ENCODE peak calls at places on chromosomes 6 and 20, in six cellular contexts. N, G, E, V, K and B are unnamed samples.
A peak's percentile ranks its signal among the peaks of the same experiment; 100 is the strongest.

GRCh38 chr6:20827798-20828197 is 293.5 kb downstream of the CDKAL1 start:
- DNase-seq in E (no peak), V (no peak), G (no peak), K (no peak), N (peak; percentile 69), B (no peak)

GRCh38 chr20:52727740-52728456 is 244.3 kb upstream of the TSHZ2 start:
- DNase-seq in V (no peak), K (no peak), N (no peak), E (no peak), G (no peak), B (no peak)

GRCh38 chr6:162684961-162685360 is 42.6 kb downstream of the PRKN start:
- DNase-seq in K (no peak), E (no peak), V (no peak), N (no peak), G (no peak), B (no peak)

GRCh38 chr6:151014404-151015150 is 149.1 kb downstream of the MTHFD1L start:
- DNase-seq in E (peak; percentile 19), V (peak; percentile 32), K (peak; percentile 62), N (peak; percentile 51), G (peak; percentile 73), B (peak; percentile 21)

GRCh38 chr6:16730720-16731502 is 30.3 kb downstream of the ATXN1 start:
- DNase-seq in E (no peak), G (no peak), K (no peak), N (no peak), V (no peak), B (no peak)

GRCh38 chr6:28980797-28981390 is 24.2 kb downstream of the ZNF311 start:
- DNase-seq in V (no peak), K (peak; percentile 20), G (peak; percentile 49), E (no peak), N (peak; percentile 68), B (no peak)

GRCh38 chr6:165552248-165552736 is 110.7 kb downstream of the PDE10A start:
- DNase-seq in K (no peak), N (no peak), V (no peak), G (peak; percentile 30), E (no peak), B (no peak)

GRCh38 chr20:48818031-48818370 is 9.8 kb downstream of the PREX1 start:
- DNase-seq in V (no peak), E (no peak), N (no peak), G (no peak), K (no peak), B (no peak)